ENCODE peak calls at places on chromosomes 2 and 18, in four cellular contexts. Y, S, B and G are unnamed samples.

GRCh38 chr2:117835990-117836760 is 21.7 kb downstream of the DDX18 start:
- DNase-seq in Y (peak), B (peak), S (peak), G (peak)

GRCh38 chr2:47656715-47657600 is 126.0 kb upstream of the MSH6 start:
- DNase-seq in Y (no peak), S (peak), B (no peak), G (peak)

GRCh38 chr2:3446381-3446780 is 66.9 kb downstream of the TRAPPC12 start:
- DNase-seq in Y (no peak), B (no peak), S (no peak), G (no peak)

GRCh38 chr2:170762760-170763159 is 7.4 kb upstream of the ERICH2 start:
- DNase-seq in B (no peak), S (no peak), Y (no peak), G (no peak)

GRCh38 chr2:33673937-33674336 is 74.8 kb upstream of the FAM98A start:
- DNase-seq in Y (no peak), S (peak), B (no peak), G (peak)

GRCh38 chr2:68908392-68908970 is 37.3 kb upstream of the BMP10 start:
- DNase-seq in S (peak), B (peak), Y (peak), G (peak)

GRCh38 chr2:142974288-142975024 is 97.0 kb downstream of the KYNU start:
- DNase-seq in S (peak), B (no peak), Y (no peak), G (peak)

GRCh38 chr2:24819442-24820174 is 26.4 kb downstream of the CENPO start:
- DNase-seq in S (no peak), B (no peak), Y (no peak), G (no peak)

GRCh38 chr2:156841321-156841720 is 405.1 kb downstream of the GPD2 start:
- DNase-seq in B (no peak), S (no peak), Y (no peak), G (no peak)

GRCh38 chr2:37770797-37771196 is 99.4 kb upstream of the CDC42EP3 start:
- DNase-seq in B (no peak), Y (no peak), S (no peak), G (no peak)
- TF ChIP-seq CTCF in B (no peak), Y (no peak), S (no peak), G (no peak)

DNA sequence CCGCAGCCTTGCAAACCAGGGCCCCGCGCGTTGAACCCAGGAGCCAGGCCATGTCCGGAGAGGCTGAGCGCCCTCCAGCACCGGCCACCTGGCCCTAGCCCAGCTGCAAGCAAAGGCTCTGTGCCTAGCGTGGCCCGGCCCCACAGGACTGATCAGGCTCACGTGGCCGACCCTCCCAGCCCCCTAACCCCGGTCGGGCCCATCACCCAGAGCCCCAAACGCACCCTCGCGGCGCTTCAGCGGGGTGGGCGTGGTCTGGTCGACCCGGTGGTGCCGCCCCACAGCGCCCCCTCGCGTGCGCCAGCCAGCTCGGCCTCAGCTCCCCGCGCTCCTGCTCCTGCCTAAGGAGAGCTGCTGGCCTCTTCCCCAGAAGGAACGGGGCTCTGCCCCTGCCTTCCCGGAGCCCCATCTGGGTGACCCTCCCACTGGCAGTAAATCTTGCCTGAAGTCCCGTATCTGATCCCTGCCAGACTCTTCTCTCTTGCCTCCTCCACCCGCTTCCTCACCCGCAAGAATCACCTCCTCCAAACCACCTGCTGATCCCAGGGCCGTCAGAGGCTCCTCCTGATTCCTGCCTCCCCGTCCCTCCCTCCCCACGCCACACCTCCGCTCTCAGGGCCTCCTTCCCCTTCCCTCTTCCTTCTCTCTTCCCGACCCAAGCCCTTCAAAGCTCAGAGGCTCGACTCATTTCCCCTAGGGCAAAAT is 12.3 kb upstream of the TEX51 start:
- DNase-seq in B (peak), Y (no peak), S (no peak), G (peak)
- TF ChIP-seq CTCF in B (peak), Y (peak), S (no peak), G (no peak)

GRCh38 chr2:219433666-219434467 is 776 bp upstream of the SPEG start:
- DNase-seq in S (no peak), B (no peak), Y (no peak), G (peak)
- TF ChIP-seq CTCF in S (peak), B (no peak), Y (no peak), G (peak)

GRCh38 chr18:45850021-45850420 is 24.5 kb downstream of the SIGLEC15 start:
- DNase-seq in B (no peak), S (no peak), Y (no peak), G (peak)
- TF ChIP-seq CTCF in B (no peak), S (peak), Y (no peak), G (peak)

DNA sequence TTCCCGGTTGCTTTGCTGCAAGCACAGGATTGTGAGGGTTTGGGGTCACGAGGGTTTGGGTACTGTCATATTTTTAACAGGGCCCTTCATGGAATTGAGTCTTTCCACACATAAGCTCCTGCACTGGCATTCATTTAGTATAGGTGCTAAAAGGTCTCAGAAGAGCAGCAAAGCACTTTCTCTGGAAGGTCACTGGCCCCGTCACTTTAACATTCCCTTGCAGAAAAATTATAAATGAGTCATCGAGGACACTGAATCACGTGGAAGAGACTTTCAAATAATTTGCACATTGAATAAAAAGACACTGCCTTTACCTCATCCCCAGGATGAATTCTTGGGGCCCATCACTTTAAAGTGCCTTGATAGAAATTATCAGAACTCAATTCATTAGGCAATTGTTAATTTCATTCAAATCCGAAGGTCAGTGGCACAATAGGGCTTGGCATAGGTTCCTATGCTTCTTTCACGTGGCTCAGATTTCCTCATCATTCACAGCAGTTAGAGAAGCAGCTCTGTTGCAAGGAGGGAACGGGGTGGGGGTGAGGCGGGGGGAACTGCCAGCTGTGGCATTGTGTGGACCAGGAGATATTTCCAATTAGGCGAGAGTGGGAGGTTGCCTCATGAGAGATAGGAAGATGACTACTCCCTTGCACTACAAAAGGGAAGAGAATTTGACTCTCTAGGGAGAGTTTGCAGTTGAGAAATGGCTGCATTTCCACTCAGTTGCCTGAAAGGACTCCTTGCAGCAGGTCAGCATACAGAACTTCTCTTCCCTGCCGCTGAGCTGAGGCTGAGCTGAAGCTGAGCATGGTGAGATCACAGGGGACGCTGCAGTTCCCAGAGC is 86.4 kb upstream of the NPAS2 start:
- DNase-seq in B (peak), S (peak), Y (no peak), G (peak)
- TF ChIP-seq CTCF in B (no peak), S (no peak), Y (no peak), G (no peak)